ENCODE peak calls at places on chromosome 14, in five cellular contexts. L is neural progenitor cell, I is mammary epithelial cell, S is psoas muscle, Y is suprapubic skin. K is an unnamed sample. For H3K4me1, the result is how much of the 10 kb centered on the place peaks cover.

GRCh38 chr14:78697341-78697740 is 527.2 kb downstream of the NRXN3 start:
- DNase-seq in Y (no peak), I (peak), S (no peak), L (peak), K (no peak)

GRCh38 chr14:89418452-89418851 is 1.4 kb upstream of the FOXN3 start:
- DNase-seq in Y (peak), S (no peak), L (no peak), I (no peak), K (no peak)

GRCh38 chr14:49424436-49425331 is 161.5 kb downstream of the RPS29 start:
- DNase-seq in L (no peak), S (no peak), Y (no peak), I (peak), K (no peak)

GRCh38 chr14:69693823-69694729 is 72.9 kb upstream of the SRSF5 start:
- DNase-seq in Y (no peak), L (no peak), S (no peak), I (peak), K (no peak)

GRCh38 chr14:96584199-96584906 is 82.2 kb downstream of the PAPOLA start:
- DNase-seq in Y (no peak), S (no peak), I (peak), L (peak), K (peak)

GRCh38 chr14:82915381-82915780 is 1381.7 kb upstream of the SEL1L start:
- DNase-seq in Y (no peak), L (no peak), I (no peak), S (no peak), K (no peak)

GRCh38 chr14:33932526-33933292 is 18.2 kb downstream of the EGLN3 start:
- DNase-seq in Y (no peak), S (no peak), I (no peak), L (peak), K (no peak)

GRCh38 chr14:54048736-54049135 is 92.1 kb upstream of the BMP4 start:
- DNase-seq in I (no peak), L (no peak), S (no peak), Y (no peak), K (no peak)

GRCh38 chr14:91058017-91058675 is 2.3 kb downstream of the RPS6KA5 start:
- DNase-seq in Y (no peak), I (no peak), S (no peak), L (no peak), K (no peak)

GRCh38 chr14:78345346-78345745 is 175.2 kb downstream of the NRXN3 start:
- DNase-seq in I (no peak), L (peak), Y (no peak), S (no peak), K (no peak)

GRCh38 chr14:22887990-22888378 is 5.0 kb downstream of the REM2 start:
- DNase-seq in S (no peak), I (no peak), L (no peak), Y (no peak), K (no peak)

GRCh38 chr14:28020112-28020511 is 746.5 kb upstream of the FOXG1 start:
- DNase-seq in I (no peak), S (no peak), L (no peak), Y (no peak), K (no peak)

GRCh38 chr14:52801014-52801708 is 9.8 kb upstream of the GNPNAT1 start:
- DNase-seq in I (no peak), S (no peak), L (no peak), Y (no peak), K (no peak)

GRCh38 chr14:51165415-51165814 is 70.5 kb upstream of the TRIM9 start:
- DNase-seq in L (no peak), Y (no peak), I (peak), S (no peak), K (no peak)

GRCh38 chr14:68234101-68234905 is 414.7 kb downstream of the RAD51B start:
- DNase-seq in S (no peak), Y (no peak), L (no peak), I (no peak), K (no peak)

GRCh38 chr14:102279282-102279681 is 25.7 kb downstream of the MOK start:
- DNase-seq in L (no peak), I (no peak), Y (no peak), S (no peak), K (no peak)

GRCh38 chr14:21069388-21070082 is 569 bp upstream of the ARHGEF40 start:
- DNase-seq in Y (peak), L (peak), S (no peak), I (no peak), K (no peak)

GRCh38 chr14:81485372-81485771 is 48.3 kb downstream of the SEL1L start:
- DNase-seq in S (no peak), I (no peak), L (no peak), Y (no peak), K (no peak)

GRCh38 chr14:25233613-25234012 is 183.7 kb upstream of the STXBP6 start:
- DNase-seq in Y (no peak), I (no peak), S (no peak), L (no peak), K (no peak)

DNA sequence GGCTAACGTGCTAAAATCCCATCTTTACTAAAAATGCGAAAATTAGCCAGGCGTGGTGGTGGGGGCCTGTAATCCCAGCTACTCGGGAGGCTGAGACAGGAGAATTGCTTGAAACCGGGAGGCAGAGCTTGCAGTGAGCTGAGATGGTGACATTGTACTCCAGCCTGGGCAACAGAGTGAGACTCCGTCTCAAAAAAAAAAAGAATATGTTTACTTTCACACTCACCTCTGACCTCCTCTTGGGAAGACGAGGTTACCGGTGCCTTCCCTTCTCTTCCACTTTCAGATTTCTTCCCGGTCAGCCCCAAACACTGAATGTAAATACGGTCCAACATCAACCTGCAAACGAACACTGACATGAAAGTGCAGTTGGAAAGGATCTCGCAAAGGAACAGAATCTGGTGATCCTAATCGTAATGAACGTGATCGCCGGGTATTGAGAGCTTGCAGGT is 31.8 kb upstream of the PPP1R13B start:
- DNase-seq in I (no peak), S (no peak), Y (no peak), L (no peak), K (no peak)
- H3K4me1 ChIP-seq in I (under half), S (under half), Y (under half), L (under half), K (under half)

GRCh38 chr14:65026526-65026925 is 39.8 kb downstream of the FNTB start:
- DNase-seq in S (no peak), Y (no peak), I (no peak), L (no peak), K (no peak)
- H3K4me3 ChIP-seq in S (no peak), Y (no peak), I (no peak), L (no peak), K (no peak)

DNA sequence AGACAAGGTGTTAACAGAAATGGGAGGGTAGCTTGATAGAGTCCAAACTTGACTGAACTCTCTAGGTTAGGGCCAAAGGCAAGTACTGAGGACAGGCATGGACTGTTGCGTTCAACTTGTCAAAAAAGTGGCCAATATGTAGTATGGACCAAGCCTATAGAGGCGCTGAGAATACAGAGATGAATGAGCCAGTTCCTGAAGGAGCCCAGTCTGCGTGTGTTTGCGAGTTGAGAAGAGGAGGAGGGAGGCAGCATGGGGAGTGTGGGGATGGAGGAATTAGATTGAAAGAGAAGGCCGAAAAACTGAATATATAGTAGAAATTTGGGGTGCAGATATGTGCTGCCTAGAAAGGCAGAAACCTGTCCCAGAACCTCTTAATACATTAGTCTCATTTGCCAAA is 412.4 kb downstream of the PCNX1 start:
- DNase-seq in I (no peak), Y (no peak), S (no peak), L (peak), K (no peak)
- TF ChIP-seq CTCF in I (no peak), Y (no peak), S (no peak), L (no peak), K (no peak)

GRCh38 chr14:100785626-100786025 is 40.3 kb upstream of the MEG3 start:
- DNase-seq in S (peak), Y (no peak), I (no peak), L (no peak), K (no peak)
- H3K4me1 ChIP-seq in S (under half), Y (under half), I (under half), L (under half), K (under half)

GRCh38 chr14:59407246-59407615 is 57.9 kb downstream of the GPR135 start:
- DNase-seq in L (no peak), Y (no peak), I (peak), S (no peak), K (no peak)

GRCh38 chr14:59406454-59407245 is 58.5 kb downstream of the GPR135 start:
- DNase-seq in L (no peak), Y (no peak), S (no peak), I (peak), K (no peak)
- H3K4me3 ChIP-seq in L (no peak), Y (no peak), S (no peak), I (no peak), K (no peak)

DNA sequence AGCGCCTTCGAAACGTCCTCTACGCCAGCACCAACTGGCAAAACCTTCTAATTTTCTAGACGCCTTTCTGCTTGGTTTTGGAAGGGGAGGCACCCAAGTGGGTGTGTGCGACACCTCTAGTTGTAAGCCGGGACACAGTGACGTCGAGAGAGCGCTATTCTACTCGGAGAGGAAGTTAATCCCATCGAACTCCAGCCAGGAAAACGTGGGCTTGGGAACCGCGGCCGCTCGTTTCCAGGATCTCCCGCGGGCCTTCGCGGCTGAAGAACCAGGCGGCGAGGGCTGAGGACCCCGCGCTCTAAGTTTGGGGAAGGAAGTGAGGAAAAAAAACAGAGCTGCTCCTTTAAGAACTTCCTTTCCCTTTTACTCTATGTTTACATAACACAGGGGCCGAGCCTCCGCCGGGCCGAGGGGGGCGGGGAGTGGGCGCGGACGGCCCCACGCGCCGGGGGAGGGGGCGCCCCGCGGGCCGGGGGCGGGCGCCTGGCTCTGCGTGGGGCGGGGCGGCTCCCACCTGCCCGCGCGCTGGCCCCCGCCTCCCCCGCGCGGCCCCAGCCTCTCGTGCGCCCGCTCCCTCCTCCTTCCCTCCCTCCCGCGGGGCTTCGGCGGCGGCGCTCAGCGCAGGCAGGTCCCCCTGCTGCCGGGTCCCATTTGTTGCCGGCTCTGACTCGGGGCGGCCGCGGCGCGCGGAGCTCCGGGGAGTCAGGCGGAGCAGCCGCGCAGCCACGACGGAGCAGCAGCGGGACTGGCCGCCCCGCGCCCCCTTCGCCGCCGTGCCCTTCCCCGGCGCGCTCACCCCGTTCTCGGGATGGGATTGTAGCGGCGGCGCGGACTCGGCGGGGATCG is at the start of gene PELI2:
- DNase-seq in Y (peak), L (peak), I (no peak), S (peak), K (peak)
- TF ChIP-seq CTCF in Y (no peak), L (peak), I (no peak), S (no peak), K (peak)

GRCh38 chr14:100091386-100091785 is 26.2 kb downstream of the EVL start:
- DNase-seq in L (no peak), I (no peak), Y (no peak), S (no peak), K (no peak)
- H3K4me1 ChIP-seq in L (under half), I (under half), Y (under half), S (under half), K (under half)

GRCh38 chr14:74348735-74349463 is 628 bp downstream of the VRTN start:
- DNase-seq in L (no peak), S (no peak), I (no peak), Y (no peak), K (peak)
- H3K4me3 ChIP-seq in L (peak), S (no peak), I (no peak), Y (no peak), K (no peak)

GRCh38 chr14:99224116-99224910 is 47.7 kb downstream of the BCL11B start:
- DNase-seq in I (no peak), L (no peak), Y (no peak), S (no peak), K (no peak)
- TF ChIP-seq CTCF in I (no peak), L (peak), Y (no peak), S (no peak), K (no peak)

GRCh38 chr14:99600232-99600888 is 3.6 kb downstream of the CCDC85C start:
- DNase-seq in S (no peak), I (no peak), L (no peak), Y (no peak), K (no peak)

GRCh38 chr14:99603471-99603933 is 505 bp downstream of the CCDC85C start:
- DNase-seq in Y (no peak), I (peak), L (peak), S (no peak), K (peak)

GRCh38 chr14:99601301-99601945 is 2.6 kb downstream of the CCDC85C start:
- DNase-seq in L (no peak), Y (no peak), I (no peak), S (no peak), K (peak)

GRCh38 chr14:99602788-99603415 is 1.1 kb downstream of the CCDC85C start:
- DNase-seq in L (peak), Y (no peak), I (no peak), S (no peak), K (no peak)

GRCh38 chr14:99602054-99602787 is 1.8 kb downstream of the CCDC85C start:
- DNase-seq in Y (no peak), I (no peak), L (peak), S (no peak), K (peak)
- H3K4me1 ChIP-seq in Y (under half), I (under half), L (half or more), S (under half), K (half or more)